ENCODE peak calls at places on chromosomes 16 and 17, in seven cellular contexts. R, L, F, V, M, H and K are unnamed samples.

GRCh38 chr16:87288753-87289362 is 28.3 kb downstream of the C16orf95 start:
- DNase-seq in R (peak), L (no peak), F (no peak), V (no peak), M (no peak), H (no peak), K (peak)

GRCh38 chr16:90042946-90043514 is 23.8 kb upstream of the DBNDD1 start:
- DNase-seq in R (no peak), L (no peak), F (no peak), V (no peak), M (no peak), H (no peak), K (no peak)

GRCh38 chr16:12837756-12838155 is 34.1 kb upstream of the CPPED1 start:
- DNase-seq in R (no peak), L (no peak), F (no peak), V (no peak), M (no peak), H (no peak), K (no peak)

GRCh38 chr16:16082255-16082654 is 132.8 kb downstream of the ABCC1 start:
- DNase-seq in R (no peak), L (no peak), F (no peak), V (no peak), M (no peak), H (no peak), K (no peak)

GRCh38 chr17:17810374-17811248 is 26.2 kb downstream of the SREBF1 start:
- DNase-seq in R (peak), L (no peak), F (no peak), V (no peak), M (no peak), H (no peak), K (no peak)

GRCh38 chr16:21656795-21657768 is 4.7 kb upstream of the IGSF6 start:
- DNase-seq in R (peak), L (peak), F (peak), V (no peak), M (peak), H (no peak), K (peak)

GRCh38 chr17:48972749-48973097 is 4.3 kb upstream of the GIP start:
- DNase-seq in R (no peak), L (no peak), F (no peak), V (no peak), M (no peak), H (no peak), K (no peak)

GRCh38 chr17:17395246-17395802 is 81.5 kb upstream of the MED9 start:
- DNase-seq in R (no peak), L (no peak), F (no peak), V (no peak), M (no peak), H (no peak), K (no peak)

GRCh38 chr17:47649972-47650524 is 329 bp downstream of the KPNB1 start:
- DNase-seq in R (no peak), L (peak), F (no peak), V (no peak), M (no peak), H (peak), K (peak)

GRCh38 chr16:58329147-58329546 is 34.3 kb upstream of the PRSS54 start:
- DNase-seq in R (peak), L (no peak), F (no peak), V (no peak), M (no peak), H (no peak), K (no peak)

GRCh38 chr16:62549875-62550274 is 513.6 kb upstream of the CDH8 start:
- DNase-seq in R (no peak), L (no peak), F (no peak), V (no peak), M (no peak), H (no peak), K (no peak)

GRCh38 chr16:81645303-81645702 is 133.8 kb upstream of the PLCG2 start:
- DNase-seq in R (peak), L (peak), F (peak), V (peak), M (no peak), H (no peak), K (peak)